ENCODE peak calls at places on chromosomes 2 and 18, in seven cellular contexts. One of them, this sample, is unnamed.

GRCh38 chr2:70959851-70960832 is 18.3 kb upstream of the ANKRD53 start:
- DNase-seq in foreskin fibroblast: no peak
- DNase-seq in fibroblast of pulmonary artery: no peak
- DNase-seq in brain microvascular endothelial cell: no peak
- DNase-seq in adrenal gland: peak
- DNase-seq in cardiac fibroblast: no peak
- DNase-seq in stomach: peak
- DNase-seq in this sample: peak

GRCh38 chr2:21415234-21415633 is 291.5 kb downstream of the TDRD15 start:
- DNase-seq in foreskin fibroblast: no peak
- DNase-seq in fibroblast of pulmonary artery: no peak
- DNase-seq in brain microvascular endothelial cell: no peak
- DNase-seq in adrenal gland: no peak
- DNase-seq in cardiac fibroblast: no peak
- DNase-seq in stomach: no peak
- DNase-seq in this sample: no peak

GRCh38 chr18:36396190-36396589 is 98.7 kb downstream of the FHOD3 start:
- DNase-seq in foreskin fibroblast: no peak
- DNase-seq in fibroblast of pulmonary artery: peak
- DNase-seq in brain microvascular endothelial cell: no peak
- DNase-seq in adrenal gland: no peak
- DNase-seq in cardiac fibroblast: no peak
- DNase-seq in stomach: no peak
- DNase-seq in this sample: no peak

GRCh38 chr2:215816424-215816823 is 196.9 kb downstream of the MREG start:
- DNase-seq in foreskin fibroblast: no peak
- DNase-seq in fibroblast of pulmonary artery: no peak
- DNase-seq in brain microvascular endothelial cell: no peak
- DNase-seq in adrenal gland: no peak
- DNase-seq in cardiac fibroblast: no peak
- DNase-seq in stomach: no peak
- DNase-seq in this sample: no peak

GRCh38 chr2:10249798-10250197 is 52.9 kb upstream of the HPCAL1 start:
- DNase-seq in foreskin fibroblast: no peak
- DNase-seq in fibroblast of pulmonary artery: no peak
- DNase-seq in brain microvascular endothelial cell: no peak
- DNase-seq in adrenal gland: no peak
- DNase-seq in cardiac fibroblast: no peak
- DNase-seq in stomach: no peak
- DNase-seq in this sample: no peak

GRCh38 chr2:220847587-220847986 is 724.5 kb downstream of the EPHA4 start:
- DNase-seq in foreskin fibroblast: peak
- DNase-seq in fibroblast of pulmonary artery: peak
- DNase-seq in brain microvascular endothelial cell: peak
- DNase-seq in adrenal gland: no peak
- DNase-seq in cardiac fibroblast: peak
- DNase-seq in stomach: no peak
- DNase-seq in this sample: no peak

GRCh38 chr2:64645014-64645418 is 8.7 kb downstream of the SERTAD2 start:
- DNase-seq in foreskin fibroblast: peak
- DNase-seq in fibroblast of pulmonary artery: peak
- DNase-seq in brain microvascular endothelial cell: peak
- DNase-seq in adrenal gland: peak
- DNase-seq in cardiac fibroblast: peak
- DNase-seq in stomach: peak
- DNase-seq in this sample: no peak

GRCh38 chr2:241820625-241821384 is 11.8 kb downstream of the NEU4 start:
- DNase-seq in foreskin fibroblast: no peak
- DNase-seq in fibroblast of pulmonary artery: no peak
- DNase-seq in brain microvascular endothelial cell: no peak
- DNase-seq in adrenal gland: peak
- DNase-seq in cardiac fibroblast: no peak
- DNase-seq in stomach: no peak
- DNase-seq in this sample: no peak

GRCh38 chr2:150548527-150548926 is 61.1 kb upstream of the RND3 start:
- DNase-seq in foreskin fibroblast: no peak
- DNase-seq in fibroblast of pulmonary artery: peak
- DNase-seq in brain microvascular endothelial cell: no peak
- DNase-seq in adrenal gland: no peak
- DNase-seq in cardiac fibroblast: peak
- DNase-seq in stomach: no peak
- DNase-seq in this sample: no peak

GRCh38 chr18:3466051-3466450 is 16.1 kb downstream of the TGIF1 start:
- DNase-seq in foreskin fibroblast: peak
- DNase-seq in fibroblast of pulmonary artery: peak
- DNase-seq in brain microvascular endothelial cell: peak
- DNase-seq in adrenal gland: no peak
- DNase-seq in cardiac fibroblast: peak
- DNase-seq in stomach: no peak
- DNase-seq in this sample: no peak

GRCh38 chr2:64166637-64167420 is 22.6 kb upstream of the PELI1 start:
- DNase-seq in foreskin fibroblast: peak
- DNase-seq in fibroblast of pulmonary artery: no peak
- DNase-seq in brain microvascular endothelial cell: no peak
- DNase-seq in adrenal gland: no peak
- DNase-seq in cardiac fibroblast: no peak
- DNase-seq in stomach: no peak
- DNase-seq in this sample: no peak

GRCh38 chr2:17146358-17146757 is 371.9 kb downstream of the RAD51AP2 start:
- DNase-seq in foreskin fibroblast: no peak
- DNase-seq in fibroblast of pulmonary artery: no peak
- DNase-seq in brain microvascular endothelial cell: no peak
- DNase-seq in adrenal gland: no peak
- DNase-seq in cardiac fibroblast: no peak
- DNase-seq in stomach: no peak
- DNase-seq in this sample: no peak

GRCh38 chr18:47895565-47896250 is 34.8 kb downstream of the SMAD2 start:
- DNase-seq in foreskin fibroblast: no peak
- DNase-seq in fibroblast of pulmonary artery: no peak
- DNase-seq in brain microvascular endothelial cell: no peak
- DNase-seq in adrenal gland: no peak
- DNase-seq in cardiac fibroblast: no peak
- DNase-seq in stomach: no peak
- DNase-seq in this sample: no peak

GRCh38 chr18:43279015-43279758 is 1.9 kb upstream of the SYT4 start:
- DNase-seq in foreskin fibroblast: no peak
- DNase-seq in fibroblast of pulmonary artery: peak
- DNase-seq in brain microvascular endothelial cell: no peak
- DNase-seq in adrenal gland: no peak
- DNase-seq in cardiac fibroblast: peak
- DNase-seq in stomach: no peak
- DNase-seq in this sample: no peak

GRCh38 chr18:70720607-70721006 is 431.8 kb downstream of the SOCS6 start:
- DNase-seq in foreskin fibroblast: no peak
- DNase-seq in fibroblast of pulmonary artery: no peak
- DNase-seq in brain microvascular endothelial cell: no peak
- DNase-seq in adrenal gland: no peak
- DNase-seq in cardiac fibroblast: peak
- DNase-seq in stomach: no peak
- DNase-seq in this sample: no peak

DNA sequence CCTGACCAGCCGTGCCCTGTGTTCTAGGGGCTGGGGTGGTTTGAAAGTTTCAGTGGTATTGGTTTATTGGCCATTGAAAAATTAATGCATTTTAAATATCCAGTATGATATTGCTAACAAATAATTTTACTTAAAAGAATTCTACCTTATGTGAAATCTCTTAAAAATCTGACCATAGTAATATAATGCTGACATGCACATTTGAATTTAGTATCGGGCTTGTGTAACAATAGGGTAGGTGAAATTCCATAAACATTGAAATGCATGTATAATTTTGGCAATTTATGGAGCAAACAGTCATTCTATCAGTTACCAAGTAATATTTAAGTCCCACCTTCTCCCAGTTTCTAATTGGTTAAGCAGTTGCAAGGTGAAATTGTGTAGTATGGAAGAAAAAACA is 170.5 kb downstream of the DCDC2C start:
- DNase-seq in foreskin fibroblast: no peak
- DNase-seq in fibroblast of pulmonary artery: no peak
- DNase-seq in brain microvascular endothelial cell: no peak
- DNase-seq in adrenal gland: no peak
- DNase-seq in cardiac fibroblast: no peak
- DNase-seq in stomach: no peak
- DNase-seq in this sample: no peak
- TF ChIP-seq CTCF in foreskin fibroblast: no peak
- TF ChIP-seq CTCF in fibroblast of pulmonary artery: no peak
- TF ChIP-seq CTCF in brain microvascular endothelial cell: no peak
- TF ChIP-seq CTCF in adrenal gland: no peak
- TF ChIP-seq CTCF in cardiac fibroblast: no peak
- TF ChIP-seq CTCF in stomach: no peak
- TF ChIP-seq CTCF in this sample: no peak

GRCh38 chr18:8602040-8602439 is 7.2 kb upstream of the RAB12 start:
- DNase-seq in foreskin fibroblast: no peak
- DNase-seq in fibroblast of pulmonary artery: no peak
- DNase-seq in brain microvascular endothelial cell: no peak
- DNase-seq in adrenal gland: no peak
- DNase-seq in cardiac fibroblast: no peak
- DNase-seq in stomach: no peak
- DNase-seq in this sample: no peak

GRCh38 chr18:8602557-8602956 is 6.7 kb upstream of the RAB12 start:
- DNase-seq in foreskin fibroblast: no peak
- DNase-seq in fibroblast of pulmonary artery: no peak
- DNase-seq in brain microvascular endothelial cell: no peak
- DNase-seq in adrenal gland: no peak
- DNase-seq in cardiac fibroblast: no peak
- DNase-seq in stomach: no peak
- DNase-seq in this sample: no peak

GRCh38 chr18:8605974-8606373 is 3.3 kb upstream of the RAB12 start:
- DNase-seq in foreskin fibroblast: no peak
- DNase-seq in fibroblast of pulmonary artery: no peak
- DNase-seq in brain microvascular endothelial cell: no peak
- DNase-seq in adrenal gland: no peak
- DNase-seq in cardiac fibroblast: no peak
- DNase-seq in stomach: no peak
- DNase-seq in this sample: no peak

GRCh38 chr18:8601277-8602032 is 7.8 kb upstream of the RAB12 start:
- DNase-seq in foreskin fibroblast: no peak
- DNase-seq in fibroblast of pulmonary artery: no peak
- DNase-seq in brain microvascular endothelial cell: no peak
- DNase-seq in adrenal gland: no peak
- DNase-seq in cardiac fibroblast: no peak
- DNase-seq in stomach: no peak
- DNase-seq in this sample: no peak

DNA sequence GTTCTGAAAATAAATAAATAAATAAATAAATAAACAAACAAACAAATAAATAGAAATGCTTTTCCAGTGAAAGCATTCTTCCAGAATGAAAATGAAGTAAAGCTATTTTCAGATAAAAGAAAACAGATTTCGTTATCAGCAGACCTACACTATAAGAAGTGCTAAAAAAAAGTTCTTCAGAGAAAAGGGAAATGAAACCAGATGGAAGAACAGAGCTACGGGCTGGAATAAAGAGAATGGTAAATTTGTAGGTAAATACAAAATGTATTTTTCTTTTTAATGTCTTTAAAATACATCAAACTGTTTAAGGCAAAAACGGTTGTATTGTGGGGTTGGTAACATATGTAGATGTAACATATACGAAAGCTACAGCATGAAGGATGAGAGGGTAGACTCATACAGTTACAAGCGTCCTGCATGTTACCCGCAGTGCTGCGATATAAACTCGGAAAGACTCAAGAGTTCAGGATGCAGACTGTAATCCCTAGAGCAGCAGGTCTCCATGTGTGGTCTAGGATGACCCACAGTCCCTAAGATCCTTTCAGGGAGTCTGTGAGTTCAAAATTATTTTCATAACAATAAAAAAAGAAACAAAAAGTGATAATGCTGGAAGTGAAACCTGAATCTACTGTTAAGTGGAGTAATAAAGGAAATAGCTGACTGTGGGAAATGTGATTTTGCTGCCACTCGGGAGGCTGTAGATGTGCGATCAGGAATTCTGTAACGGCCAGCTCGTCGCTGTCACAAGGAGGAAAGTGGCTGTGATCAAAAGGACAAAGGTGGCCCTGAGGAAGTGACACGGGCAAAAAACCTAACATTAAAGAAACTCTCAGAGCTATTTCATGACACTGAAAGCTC is 5.3 kb upstream of the RAB12 start:
- DNase-seq in foreskin fibroblast: no peak
- DNase-seq in fibroblast of pulmonary artery: no peak
- DNase-seq in brain microvascular endothelial cell: no peak
- DNase-seq in adrenal gland: no peak
- DNase-seq in cardiac fibroblast: no peak
- DNase-seq in stomach: no peak
- DNase-seq in this sample: no peak
- TF ChIP-seq CTCF in foreskin fibroblast: no peak
- TF ChIP-seq CTCF in fibroblast of pulmonary artery: no peak
- TF ChIP-seq CTCF in brain microvascular endothelial cell: no peak
- TF ChIP-seq CTCF in adrenal gland: no peak
- TF ChIP-seq CTCF in cardiac fibroblast: no peak
- TF ChIP-seq CTCF in stomach: no peak
- TF ChIP-seq CTCF in this sample: no peak

GRCh38 chr18:24799176-24799575 is 338.7 kb downstream of the HRH4 start:
- DNase-seq in foreskin fibroblast: no peak
- DNase-seq in fibroblast of pulmonary artery: no peak
- DNase-seq in brain microvascular endothelial cell: no peak
- DNase-seq in adrenal gland: no peak
- DNase-seq in cardiac fibroblast: no peak
- DNase-seq in stomach: no peak
- DNase-seq in this sample: no peak
- TF ChIP-seq CTCF in foreskin fibroblast: peak
- TF ChIP-seq CTCF in fibroblast of pulmonary artery: no peak
- TF ChIP-seq CTCF in brain microvascular endothelial cell: no peak
- TF ChIP-seq CTCF in adrenal gland: no peak
- TF ChIP-seq CTCF in cardiac fibroblast: no peak
- TF ChIP-seq CTCF in stomach: no peak
- TF ChIP-seq CTCF in this sample: no peak

GRCh38 chr2:226796840-226797288 is 2.8 kb downstream of the IRS1 start:
- DNase-seq in foreskin fibroblast: peak
- DNase-seq in fibroblast of pulmonary artery: peak
- DNase-seq in brain microvascular endothelial cell: no peak
- DNase-seq in adrenal gland: peak
- DNase-seq in cardiac fibroblast: peak
- DNase-seq in stomach: peak
- DNase-seq in this sample: no peak
- TF ChIP-seq CTCF in foreskin fibroblast: peak
- TF ChIP-seq CTCF in fibroblast of pulmonary artery: peak
- TF ChIP-seq CTCF in brain microvascular endothelial cell: peak
- TF ChIP-seq CTCF in adrenal gland: peak
- TF ChIP-seq CTCF in cardiac fibroblast: peak
- TF ChIP-seq CTCF in stomach: no peak
- TF ChIP-seq CTCF in this sample: no peak

GRCh38 chr2:207695293-207695692 is 16.1 kb upstream of the CCNYL1 start:
- DNase-seq in foreskin fibroblast: no peak
- DNase-seq in fibroblast of pulmonary artery: no peak
- DNase-seq in brain microvascular endothelial cell: no peak
- DNase-seq in adrenal gland: no peak
- DNase-seq in cardiac fibroblast: no peak
- DNase-seq in stomach: no peak
- DNase-seq in this sample: no peak

GRCh38 chr2:207688597-207688996 is 22.8 kb upstream of the CCNYL1 start:
- DNase-seq in foreskin fibroblast: no peak
- DNase-seq in fibroblast of pulmonary artery: no peak
- DNase-seq in brain microvascular endothelial cell: no peak
- DNase-seq in adrenal gland: no peak
- DNase-seq in cardiac fibroblast: no peak
- DNase-seq in stomach: no peak
- DNase-seq in this sample: no peak

GRCh38 chr2:207693641-207694249 is 17.7 kb upstream of the CCNYL1 start:
- DNase-seq in foreskin fibroblast: no peak
- DNase-seq in fibroblast of pulmonary artery: no peak
- DNase-seq in brain microvascular endothelial cell: no peak
- DNase-seq in adrenal gland: no peak
- DNase-seq in cardiac fibroblast: no peak
- DNase-seq in stomach: no peak
- DNase-seq in this sample: no peak

GRCh38 chr2:207694811-207695281 is 16.6 kb upstream of the CCNYL1 start:
- DNase-seq in foreskin fibroblast: no peak
- DNase-seq in fibroblast of pulmonary artery: peak
- DNase-seq in brain microvascular endothelial cell: no peak
- DNase-seq in adrenal gland: no peak
- DNase-seq in cardiac fibroblast: peak
- DNase-seq in stomach: no peak
- DNase-seq in this sample: no peak

GRCh38 chr2:207692206-207693065 is 19.0 kb upstream of the CCNYL1 start:
- DNase-seq in foreskin fibroblast: no peak
- DNase-seq in fibroblast of pulmonary artery: no peak
- DNase-seq in brain microvascular endothelial cell: peak
- DNase-seq in adrenal gland: peak
- DNase-seq in cardiac fibroblast: peak
- DNase-seq in stomach: peak
- DNase-seq in this sample: peak
- TF ChIP-seq CTCF in foreskin fibroblast: peak
- TF ChIP-seq CTCF in fibroblast of pulmonary artery: peak
- TF ChIP-seq CTCF in brain microvascular endothelial cell: peak
- TF ChIP-seq CTCF in adrenal gland: peak
- TF ChIP-seq CTCF in cardiac fibroblast: peak
- TF ChIP-seq CTCF in stomach: no peak
- TF ChIP-seq CTCF in this sample: no peak